ENCODE peak calls at places on chromosomes 12 and 14, in six cellular contexts. One of them, this sample, is unnamed. For H3K4me1 and H3K27me3, the result is how much of the 10 kb centered on the place peaks cover.

GRCh38 chr12:63276537-63277365 is 125.8 kb upstream of the AVPR1A start:
- DNase-seq in heart left ventricle: no peak
- DNase-seq in lung: no peak
- DNase-seq in lower lobe of right lung: no peak
- DNase-seq in fibroblast of lung: peak
- DNase-seq in CD8-positive, alpha-beta T cell: no peak
- DNase-seq in this sample: peak

GRCh38 chr12:126182619-126183236 is 1117.5 kb downstream of the AACS start:
- DNase-seq in lower lobe of right lung: no peak
- DNase-seq in CD8-positive, alpha-beta T cell: no peak
- DNase-seq in lung: no peak
- DNase-seq in fibroblast of lung: peak
- DNase-seq in heart left ventricle: no peak
- DNase-seq in this sample: no peak

GRCh38 chr12:66092559-66093269 is 37.8 kb downstream of the LLPH start:
- DNase-seq in lower lobe of right lung: no peak
- DNase-seq in CD8-positive, alpha-beta T cell: no peak
- DNase-seq in fibroblast of lung: peak
- DNase-seq in heart left ventricle: no peak
- DNase-seq in lung: no peak
- DNase-seq in this sample: no peak

GRCh38 chr12:71216725-71217579 is 59.2 kb upstream of the TSPAN8 start:
- DNase-seq in lower lobe of right lung: no peak
- DNase-seq in heart left ventricle: no peak
- DNase-seq in fibroblast of lung: peak
- DNase-seq in lung: no peak
- DNase-seq in CD8-positive, alpha-beta T cell: no peak
- DNase-seq in this sample: peak

GRCh38 chr12:39533951-39534350 is 85.7 kb downstream of the ABCD2 start:
- DNase-seq in lower lobe of right lung: no peak
- DNase-seq in fibroblast of lung: no peak
- DNase-seq in lung: no peak
- DNase-seq in heart left ventricle: no peak
- DNase-seq in CD8-positive, alpha-beta T cell: no peak
- DNase-seq in this sample: no peak

GRCh38 chr14:60303745-60304144 is 54.7 kb downstream of the PPM1A start:
- DNase-seq in fibroblast of lung: no peak
- DNase-seq in lower lobe of right lung: no peak
- DNase-seq in CD8-positive, alpha-beta T cell: no peak
- DNase-seq in lung: no peak
- DNase-seq in heart left ventricle: peak
- DNase-seq in this sample: no peak

GRCh38 chr12:32331133-32331532 is 68.2 kb upstream of the FGD4 start:
- DNase-seq in fibroblast of lung: peak
- DNase-seq in CD8-positive, alpha-beta T cell: no peak
- DNase-seq in lower lobe of right lung: no peak
- DNase-seq in lung: no peak
- DNase-seq in heart left ventricle: no peak
- DNase-seq in this sample: no peak

GRCh38 chr12:93959657-93960056 is 188.7 kb upstream of the PLXNC1 start:
- DNase-seq in lower lobe of right lung: no peak
- DNase-seq in CD8-positive, alpha-beta T cell: no peak
- DNase-seq in heart left ventricle: no peak
- DNase-seq in lung: no peak
- DNase-seq in fibroblast of lung: no peak
- DNase-seq in this sample: no peak

GRCh38 chr12:123780956-123781355 is 18.9 kb downstream of the DNAH10 start:
- DNase-seq in lower lobe of right lung: no peak
- DNase-seq in fibroblast of lung: no peak
- DNase-seq in heart left ventricle: no peak
- DNase-seq in CD8-positive, alpha-beta T cell: no peak
- DNase-seq in lung: no peak
- DNase-seq in this sample: no peak

GRCh38 chr14:100842799-100843198 is 16.9 kb downstream of the MEG3 start:
- DNase-seq in CD8-positive, alpha-beta T cell: no peak
- DNase-seq in lung: no peak
- DNase-seq in heart left ventricle: no peak
- DNase-seq in lower lobe of right lung: peak
- DNase-seq in fibroblast of lung: peak
- DNase-seq in this sample: no peak

GRCh38 chr12:7869137-7869536 is 3.6 kb downstream of the SLC2A14 start:
- DNase-seq in lower lobe of right lung: no peak
- DNase-seq in lung: no peak
- DNase-seq in CD8-positive, alpha-beta T cell: no peak
- DNase-seq in heart left ventricle: no peak
- DNase-seq in fibroblast of lung: peak
- DNase-seq in this sample: no peak

GRCh38 chr12:6605425-6606330 is 1.5 kb downstream of the CHD4 start:
- DNase-seq in heart left ventricle: peak
- DNase-seq in fibroblast of lung: peak
- DNase-seq in CD8-positive, alpha-beta T cell: peak
- DNase-seq in lung: no peak
- DNase-seq in lower lobe of right lung: no peak
- DNase-seq in this sample: no peak

GRCh38 chr12:89980236-89980635 is 271.6 kb upstream of the ATP2B1 start:
- DNase-seq in lung: no peak
- DNase-seq in CD8-positive, alpha-beta T cell: no peak
- DNase-seq in fibroblast of lung: peak
- DNase-seq in lower lobe of right lung: no peak
- DNase-seq in heart left ventricle: peak
- DNase-seq in this sample: no peak

GRCh38 chr12:108237272-108237671 is 101.8 kb downstream of the CMKLR1 start:
- DNase-seq in lung: no peak
- DNase-seq in fibroblast of lung: no peak
- DNase-seq in CD8-positive, alpha-beta T cell: no peak
- DNase-seq in lower lobe of right lung: no peak
- DNase-seq in heart left ventricle: no peak
- DNase-seq in this sample: no peak

GRCh38 chr12:84077692-84078091 is 834.9 kb downstream of the SLC6A15 start:
- DNase-seq in fibroblast of lung: peak
- DNase-seq in CD8-positive, alpha-beta T cell: no peak
- DNase-seq in heart left ventricle: no peak
- DNase-seq in lower lobe of right lung: no peak
- DNase-seq in lung: no peak
- DNase-seq in this sample: no peak

GRCh38 chr12:22414742-22415141 is 80.2 kb upstream of the ST8SIA1 start:
- DNase-seq in CD8-positive, alpha-beta T cell: no peak
- DNase-seq in lower lobe of right lung: no peak
- DNase-seq in heart left ventricle: no peak
- DNase-seq in fibroblast of lung: no peak
- DNase-seq in lung: no peak
- DNase-seq in this sample: no peak

GRCh38 chr12:70719672-70720420 is 82.6 kb upstream of the PTPRB start:
- DNase-seq in lung: no peak
- DNase-seq in lower lobe of right lung: peak
- DNase-seq in CD8-positive, alpha-beta T cell: no peak
- DNase-seq in heart left ventricle: peak
- DNase-seq in fibroblast of lung: peak
- DNase-seq in this sample: no peak

GRCh38 chr12:113152835-113153814 is 3.6 kb downstream of the CFAP73 start:
- DNase-seq in lung: peak
- DNase-seq in lower lobe of right lung: peak
- DNase-seq in heart left ventricle: peak
- DNase-seq in fibroblast of lung: peak
- DNase-seq in CD8-positive, alpha-beta T cell: peak
- DNase-seq in this sample: peak

GRCh38 chr14:59869381-59870255 is 958 bp downstream of the RTN1 start:
- DNase-seq in CD8-positive, alpha-beta T cell: no peak
- DNase-seq in heart left ventricle: no peak
- DNase-seq in lung: no peak
- DNase-seq in lower lobe of right lung: peak
- DNase-seq in fibroblast of lung: no peak
- DNase-seq in this sample: no peak

GRCh38 chr12:45336331-45336730 is 120.4 kb downstream of the ANO6 start:
- DNase-seq in lower lobe of right lung: no peak
- DNase-seq in CD8-positive, alpha-beta T cell: no peak
- DNase-seq in fibroblast of lung: peak
- DNase-seq in heart left ventricle: no peak
- DNase-seq in lung: no peak
- DNase-seq in this sample: no peak

GRCh38 chr14:54805080-54805479 is 97.5 kb downstream of the GCH1 start:
- DNase-seq in lung: no peak
- DNase-seq in heart left ventricle: no peak
- DNase-seq in lower lobe of right lung: no peak
- DNase-seq in CD8-positive, alpha-beta T cell: no peak
- DNase-seq in fibroblast of lung: no peak
- DNase-seq in this sample: no peak

GRCh38 chr14:74501135-74501614 is 7.6 kb downstream of the ISCA2 start:
- DNase-seq in lower lobe of right lung: peak
- DNase-seq in lung: peak
- DNase-seq in heart left ventricle: peak
- DNase-seq in fibroblast of lung: peak
- DNase-seq in CD8-positive, alpha-beta T cell: no peak
- DNase-seq in this sample: peak

DNA sequence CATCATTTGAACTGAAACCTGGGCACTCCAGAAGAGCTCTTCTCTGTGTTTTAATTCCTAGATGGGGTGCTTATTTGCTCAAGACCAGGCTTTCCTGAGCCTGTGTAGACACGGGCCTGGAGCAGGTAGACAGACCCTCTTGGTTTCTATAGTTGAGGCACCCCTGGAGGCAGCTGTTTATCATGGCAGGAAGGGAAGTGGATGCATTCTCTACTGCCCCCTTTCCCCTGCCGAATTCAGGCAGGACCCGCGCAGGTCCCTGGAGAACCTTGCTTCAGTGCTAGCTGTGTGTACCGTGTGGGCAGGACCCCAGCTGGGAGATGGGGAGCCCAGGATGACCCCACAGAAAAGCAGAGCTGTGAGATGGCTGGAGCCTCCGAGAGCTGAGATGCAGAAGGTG is 6.0 kb downstream of the CACNA1C start:
- DNase-seq in heart left ventricle: no peak
- DNase-seq in lung: no peak
- DNase-seq in CD8-positive, alpha-beta T cell: no peak
- DNase-seq in lower lobe of right lung: no peak
- DNase-seq in fibroblast of lung: no peak
- DNase-seq in this sample: no peak
- H3K4me1 ChIP-seq in heart left ventricle: under half
- H3K4me1 ChIP-seq in lung: under half
- H3K4me1 ChIP-seq in CD8-positive, alpha-beta T cell: under half
- H3K4me1 ChIP-seq in lower lobe of right lung: under half
- H3K4me1 ChIP-seq in fibroblast of lung: under half
- H3K4me1 ChIP-seq in this sample: under half

GRCh38 chr12:21252070-21252469 is 82.6 kb downstream of the SLCO1A2 start:
- DNase-seq in fibroblast of lung: no peak
- DNase-seq in lung: no peak
- DNase-seq in CD8-positive, alpha-beta T cell: no peak
- DNase-seq in lower lobe of right lung: no peak
- DNase-seq in heart left ventricle: peak
- DNase-seq in this sample: no peak

GRCh38 chr12:21248679-21249078 is 86.0 kb downstream of the SLCO1A2 start:
- DNase-seq in lower lobe of right lung: no peak
- DNase-seq in fibroblast of lung: peak
- DNase-seq in CD8-positive, alpha-beta T cell: no peak
- DNase-seq in heart left ventricle: no peak
- DNase-seq in lung: no peak
- DNase-seq in this sample: no peak
- TF ChIP-seq CTCF in lower lobe of right lung: no peak
- TF ChIP-seq CTCF in fibroblast of lung: no peak
- TF ChIP-seq CTCF in CD8-positive, alpha-beta T cell: peak
- TF ChIP-seq CTCF in heart left ventricle: no peak
- TF ChIP-seq CTCF in lung: no peak
- TF ChIP-seq CTCF in this sample: no peak

GRCh38 chr14:41607966-41608663 is 1.4 kb downstream of the LRFN5 start:
- DNase-seq in fibroblast of lung: peak
- DNase-seq in CD8-positive, alpha-beta T cell: no peak
- DNase-seq in heart left ventricle: no peak
- DNase-seq in lung: no peak
- DNase-seq in lower lobe of right lung: no peak
- DNase-seq in this sample: no peak

GRCh38 chr14:41604793-41605534 is 1.7 kb upstream of the LRFN5 start:
- DNase-seq in heart left ventricle: peak
- DNase-seq in lower lobe of right lung: no peak
- DNase-seq in fibroblast of lung: peak
- DNase-seq in lung: no peak
- DNase-seq in CD8-positive, alpha-beta T cell: no peak
- DNase-seq in this sample: no peak

GRCh38 chr14:41605550-41606248 is 977 bp upstream of the LRFN5 start:
- DNase-seq in lung: no peak
- DNase-seq in heart left ventricle: no peak
- DNase-seq in fibroblast of lung: peak
- DNase-seq in lower lobe of right lung: no peak
- DNase-seq in CD8-positive, alpha-beta T cell: no peak
- DNase-seq in this sample: no peak

GRCh38 chr14:41606249-41607118 is at the start of gene LRFN5:
- DNase-seq in heart left ventricle: peak
- DNase-seq in lung: peak
- DNase-seq in fibroblast of lung: peak
- DNase-seq in CD8-positive, alpha-beta T cell: no peak
- DNase-seq in lower lobe of right lung: no peak
- DNase-seq in this sample: no peak

GRCh38 chr14:41607119-41607785 is 576 bp downstream of the LRFN5 start:
- DNase-seq in CD8-positive, alpha-beta T cell: no peak
- DNase-seq in lower lobe of right lung: no peak
- DNase-seq in heart left ventricle: no peak
- DNase-seq in fibroblast of lung: peak
- DNase-seq in lung: no peak
- DNase-seq in this sample: no peak
- H3K27me3 ChIP-seq in CD8-positive, alpha-beta T cell: under half
- H3K27me3 ChIP-seq in lower lobe of right lung: half or more
- H3K27me3 ChIP-seq in heart left ventricle: half or more
- H3K27me3 ChIP-seq in fibroblast of lung: under half
- H3K27me3 ChIP-seq in lung: under half
- H3K27me3 ChIP-seq in this sample: under half

GRCh38 chr12:104513681-104514080 is 56.9 kb downstream of the CHST11 start:
- DNase-seq in heart left ventricle: no peak
- DNase-seq in lower lobe of right lung: no peak
- DNase-seq in lung: no peak
- DNase-seq in CD8-positive, alpha-beta T cell: no peak
- DNase-seq in fibroblast of lung: peak
- DNase-seq in this sample: no peak
- H3K4me1 ChIP-seq in heart left ventricle: under half
- H3K4me1 ChIP-seq in lower lobe of right lung: half or more
- H3K4me1 ChIP-seq in lung: under half
- H3K4me1 ChIP-seq in CD8-positive, alpha-beta T cell: under half
- H3K4me1 ChIP-seq in fibroblast of lung: under half
- H3K4me1 ChIP-seq in this sample: under half

GRCh38 chr12:3120701-3121100 is 43.5 kb downstream of the TSPAN9 start:
- DNase-seq in lower lobe of right lung: no peak
- DNase-seq in CD8-positive, alpha-beta T cell: no peak
- DNase-seq in fibroblast of lung: no peak
- DNase-seq in heart left ventricle: no peak
- DNase-seq in lung: no peak
- DNase-seq in this sample: no peak

GRCh38 chr12:3125674-3126073 is 48.5 kb downstream of the TSPAN9 start:
- DNase-seq in CD8-positive, alpha-beta T cell: no peak
- DNase-seq in lower lobe of right lung: no peak
- DNase-seq in heart left ventricle: no peak
- DNase-seq in fibroblast of lung: no peak
- DNase-seq in lung: no peak
- DNase-seq in this sample: no peak

GRCh38 chr12:3124917-3125316 is 47.7 kb downstream of the TSPAN9 start:
- DNase-seq in heart left ventricle: no peak
- DNase-seq in lung: no peak
- DNase-seq in lower lobe of right lung: no peak
- DNase-seq in fibroblast of lung: no peak
- DNase-seq in CD8-positive, alpha-beta T cell: no peak
- DNase-seq in this sample: no peak

GRCh38 chr12:3123729-3124128 is 46.5 kb downstream of the TSPAN9 start:
- DNase-seq in lower lobe of right lung: no peak
- DNase-seq in heart left ventricle: no peak
- DNase-seq in fibroblast of lung: peak
- DNase-seq in lung: no peak
- DNase-seq in CD8-positive, alpha-beta T cell: no peak
- DNase-seq in this sample: no peak

GRCh38 chr12:3122841-3123678 is 45.9 kb downstream of the TSPAN9 start:
- DNase-seq in lower lobe of right lung: no peak
- DNase-seq in lung: peak
- DNase-seq in fibroblast of lung: peak
- DNase-seq in CD8-positive, alpha-beta T cell: no peak
- DNase-seq in heart left ventricle: peak
- DNase-seq in this sample: no peak
- TF ChIP-seq CTCF in lower lobe of right lung: peak
- TF ChIP-seq CTCF in lung: no peak
- TF ChIP-seq CTCF in fibroblast of lung: peak
- TF ChIP-seq CTCF in CD8-positive, alpha-beta T cell: no peak
- TF ChIP-seq CTCF in heart left ventricle: peak
- TF ChIP-seq CTCF in this sample: no peak